ENCODE peak calls at places on chromosomes 16 and 17, in eight cellular contexts. One of them, this sample, is unnamed.

GRCh38 chr16:21637032-21637968 is 15.1 kb downstream of the IGSF6 start:
- DNase-seq in tibial artery: no peak
- DNase-seq in HFFc6: no peak
- DNase-seq in NCI-H1092: no peak
- DNase-seq in PC-3: no peak
- DNase-seq in ureter: no peak
- DNase-seq in mesothelial cell of epicardium: no peak
- DNase-seq in retina: no peak
- DNase-seq in this sample: no peak

GRCh38 chr16:28309811-28310311 is 17.5 kb downstream of the SBK1 start:
- DNase-seq in NCI-H1092: no peak
- DNase-seq in HFFc6: no peak
- DNase-seq in retina: no peak
- DNase-seq in ureter: no peak
- DNase-seq in PC-3: no peak
- DNase-seq in mesothelial cell of epicardium: no peak
- DNase-seq in tibial artery: no peak
- DNase-seq in this sample: no peak

GRCh38 chr16:58678716-58679115 is 5.9 kb downstream of the SLC38A7 start:
- DNase-seq in HFFc6: peak; percentile 71
- DNase-seq in ureter: no peak
- DNase-seq in retina: no peak
- DNase-seq in mesothelial cell of epicardium: no peak
- DNase-seq in PC-3: peak; percentile 44
- DNase-seq in tibial artery: no peak
- DNase-seq in NCI-H1092: no peak
- DNase-seq in this sample: no peak

GRCh38 chr17:19753661-19754463 is 5.8 kb upstream of the ALDH3A1 start:
- DNase-seq in tibial artery: peak; percentile 79
- DNase-seq in ureter: no peak
- DNase-seq in NCI-H1092: no peak
- DNase-seq in retina: no peak
- DNase-seq in HFFc6: no peak
- DNase-seq in PC-3: peak; percentile 88
- DNase-seq in mesothelial cell of epicardium: no peak
- DNase-seq in this sample: peak; percentile 56

GRCh38 chr17:16407911-16408588 is 7.3 kb upstream of the TRPV2 start:
- DNase-seq in retina: peak; percentile 50
- DNase-seq in tibial artery: peak; percentile 81
- DNase-seq in HFFc6: no peak
- DNase-seq in PC-3: peak; percentile 47
- DNase-seq in ureter: peak; percentile 77
- DNase-seq in mesothelial cell of epicardium: peak; percentile 66
- DNase-seq in NCI-H1092: peak; percentile 2
- DNase-seq in this sample: peak; percentile 87

GRCh38 chr17:74968361-74968780 is 4.2 kb downstream of the HID1 start:
- DNase-seq in PC-3: peak; percentile 87
- DNase-seq in NCI-H1092: no peak
- DNase-seq in tibial artery: no peak
- DNase-seq in HFFc6: no peak
- DNase-seq in mesothelial cell of epicardium: no peak
- DNase-seq in retina: no peak
- DNase-seq in ureter: peak; percentile 74
- DNase-seq in this sample: no peak

GRCh38 chr16:11586856-11587642 is at the start of gene LITAF:
- DNase-seq in tibial artery: peak; percentile 86
- DNase-seq in HFFc6: peak; percentile 11
- DNase-seq in retina: peak; percentile 76
- DNase-seq in ureter: peak; percentile 73
- DNase-seq in PC-3: peak; percentile 23
- DNase-seq in NCI-H1092: peak; percentile 31
- DNase-seq in mesothelial cell of epicardium: peak; percentile 37
- DNase-seq in this sample: peak; percentile 83

GRCh38 chr17:65365209-65365608 is 196.2 kb downstream of the AXIN2 start:
- DNase-seq in ureter: no peak
- DNase-seq in PC-3: no peak
- DNase-seq in NCI-H1092: no peak
- DNase-seq in HFFc6: no peak
- DNase-seq in retina: peak; percentile 61
- DNase-seq in mesothelial cell of epicardium: no peak
- DNase-seq in tibial artery: no peak
- DNase-seq in this sample: no peak

GRCh38 chr17:77502626-77503292 is 362.0 kb downstream of the SEC14L1 start:
- DNase-seq in NCI-H1092: no peak
- DNase-seq in tibial artery: peak; percentile 44
- DNase-seq in retina: no peak
- DNase-seq in mesothelial cell of epicardium: no peak
- DNase-seq in HFFc6: no peak
- DNase-seq in PC-3: no peak
- DNase-seq in ureter: no peak
- DNase-seq in this sample: peak; percentile 54

GRCh38 chr16:17452931-17453330 is 17.8 kb downstream of the XYLT1 start:
- DNase-seq in retina: no peak
- DNase-seq in HFFc6: peak; percentile 7
- DNase-seq in mesothelial cell of epicardium: no peak
- DNase-seq in tibial artery: no peak
- DNase-seq in PC-3: no peak
- DNase-seq in ureter: no peak
- DNase-seq in NCI-H1092: no peak
- DNase-seq in this sample: no peak

GRCh38 chr16:1992475-1993292 is 2.9 kb downstream of the SYNGR3 start:
- DNase-seq in tibial artery: no peak
- DNase-seq in HFFc6: no peak
- DNase-seq in mesothelial cell of epicardium: no peak
- DNase-seq in ureter: no peak
- DNase-seq in retina: peak; percentile 83
- DNase-seq in PC-3: no peak
- DNase-seq in NCI-H1092: no peak
- DNase-seq in this sample: no peak

GRCh38 chr17:80104956-80105375 is 3.6 kb downstream of the GAA start:
- DNase-seq in ureter: no peak
- DNase-seq in retina: no peak
- DNase-seq in PC-3: no peak
- DNase-seq in HFFc6: no peak
- DNase-seq in NCI-H1092: no peak
- DNase-seq in mesothelial cell of epicardium: peak; percentile 16
- DNase-seq in tibial artery: peak; percentile 46
- DNase-seq in this sample: peak; percentile 51

GRCh38 chr17:69060835-69061234 is at the start of gene ABCA9:
- DNase-seq in mesothelial cell of epicardium: no peak
- DNase-seq in NCI-H1092: no peak
- DNase-seq in PC-3: no peak
- DNase-seq in tibial artery: no peak
- DNase-seq in ureter: no peak
- DNase-seq in retina: peak; percentile 22
- DNase-seq in HFFc6: no peak
- DNase-seq in this sample: no peak

GRCh38 chr17:16953841-16954240 is 18.1 kb downstream of the TNFRSF13B start:
- DNase-seq in tibial artery: no peak
- DNase-seq in ureter: no peak
- DNase-seq in PC-3: no peak
- DNase-seq in NCI-H1092: no peak
- DNase-seq in mesothelial cell of epicardium: no peak
- DNase-seq in retina: no peak
- DNase-seq in HFFc6: no peak
- DNase-seq in this sample: no peak

GRCh38 chr17:78387982-78388941 is 9.8 kb downstream of the PGS1 start:
- DNase-seq in HFFc6: peak; percentile 22
- DNase-seq in ureter: no peak
- DNase-seq in PC-3: no peak
- DNase-seq in mesothelial cell of epicardium: no peak
- DNase-seq in tibial artery: no peak
- DNase-seq in retina: no peak
- DNase-seq in NCI-H1092: no peak
- DNase-seq in this sample: no peak

GRCh38 chr17:869067-869466 is 86.9 kb downstream of the MRM3 start:
- DNase-seq in mesothelial cell of epicardium: no peak
- DNase-seq in NCI-H1092: no peak
- DNase-seq in retina: no peak
- DNase-seq in tibial artery: peak; percentile 93
- DNase-seq in PC-3: no peak
- DNase-seq in ureter: peak; percentile 76
- DNase-seq in HFFc6: peak; percentile 76
- DNase-seq in this sample: peak; percentile 80

GRCh38 chr17:29292992-29293889 is 707 bp downstream of the NUFIP2 start:
- DNase-seq in HFFc6: peak; percentile 30
- DNase-seq in ureter: peak; percentile 67
- DNase-seq in mesothelial cell of epicardium: peak; percentile 51
- DNase-seq in tibial artery: peak; percentile 80
- DNase-seq in NCI-H1092: peak; percentile 54
- DNase-seq in PC-3: peak; percentile 27
- DNase-seq in retina: peak; percentile 82
- DNase-seq in this sample: peak; percentile 79

GRCh38 chr16:63292036-63292435 is 1255.8 kb upstream of the CDH8 start:
- DNase-seq in NCI-H1092: no peak
- DNase-seq in tibial artery: no peak
- DNase-seq in mesothelial cell of epicardium: no peak
- DNase-seq in ureter: no peak
- DNase-seq in PC-3: no peak
- DNase-seq in retina: no peak
- DNase-seq in HFFc6: no peak
- DNase-seq in this sample: no peak

GRCh38 chr17:31907342-31907975 is 6.0 kb upstream of the UTP6 start:
- DNase-seq in mesothelial cell of epicardium: peak; percentile 40
- DNase-seq in NCI-H1092: peak; percentile 24
- DNase-seq in PC-3: peak; percentile 28
- DNase-seq in tibial artery: peak; percentile 70
- DNase-seq in ureter: no peak
- DNase-seq in retina: no peak
- DNase-seq in HFFc6: peak; percentile 32
- DNase-seq in this sample: peak; percentile 76

GRCh38 chr16:80285089-80285488 is 255.7 kb upstream of the DYNLRB2 start:
- DNase-seq in tibial artery: no peak
- DNase-seq in HFFc6: peak; percentile 88
- DNase-seq in PC-3: no peak
- DNase-seq in NCI-H1092: no peak
- DNase-seq in ureter: no peak
- DNase-seq in retina: no peak
- DNase-seq in mesothelial cell of epicardium: no peak
- DNase-seq in this sample: no peak

GRCh38 chr16:57394444-57394843 is 10.1 kb upstream of the CCL17 start:
- DNase-seq in PC-3: peak; percentile 42
- DNase-seq in ureter: peak; percentile 87
- DNase-seq in mesothelial cell of epicardium: no peak
- DNase-seq in HFFc6: no peak
- DNase-seq in NCI-H1092: no peak
- DNase-seq in retina: no peak
- DNase-seq in tibial artery: no peak
- DNase-seq in this sample: no peak

GRCh38 chr17:59381716-59382570 is 50.5 kb downstream of the YPEL2 start:
- DNase-seq in retina: no peak
- DNase-seq in PC-3: no peak
- DNase-seq in ureter: no peak
- DNase-seq in NCI-H1092: peak; percentile 54
- DNase-seq in tibial artery: peak; percentile 88
- DNase-seq in HFFc6: no peak
- DNase-seq in mesothelial cell of epicardium: no peak
- DNase-seq in this sample: no peak

GRCh38 chr17:60160829-60161501 is 11.2 kb downstream of the CA4 start:
- DNase-seq in ureter: no peak
- DNase-seq in NCI-H1092: no peak
- DNase-seq in PC-3: no peak
- DNase-seq in mesothelial cell of epicardium: no peak
- DNase-seq in tibial artery: no peak
- DNase-seq in retina: peak; percentile 23
- DNase-seq in HFFc6: no peak
- DNase-seq in this sample: no peak

GRCh38 chr17:7074931-7075330 is 5.1 kb downstream of the CLEC10A start:
- DNase-seq in retina: no peak
- DNase-seq in HFFc6: no peak
- DNase-seq in mesothelial cell of epicardium: no peak
- DNase-seq in tibial artery: no peak
- DNase-seq in ureter: no peak
- DNase-seq in PC-3: no peak
- DNase-seq in NCI-H1092: no peak
- DNase-seq in this sample: no peak

GRCh38 chr17:28724500-28725165 is 1.4 kb downstream of the TLCD1 start:
- DNase-seq in ureter: no peak
- DNase-seq in HFFc6: no peak
- DNase-seq in tibial artery: no peak
- DNase-seq in NCI-H1092: no peak
- DNase-seq in PC-3: no peak
- DNase-seq in mesothelial cell of epicardium: no peak
- DNase-seq in retina: no peak
- DNase-seq in this sample: no peak

GRCh38 chr17:39921323-39921722 is 2.9 kb upstream of the GSDMB start:
- DNase-seq in ureter: no peak
- DNase-seq in HFFc6: no peak
- DNase-seq in retina: no peak
- DNase-seq in mesothelial cell of epicardium: no peak
- DNase-seq in PC-3: no peak
- DNase-seq in tibial artery: no peak
- DNase-seq in NCI-H1092: no peak
- DNase-seq in this sample: no peak

GRCh38 chr16:75053791-75054555 is 55.1 kb downstream of the ZNRF1 start:
- DNase-seq in ureter: peak; percentile 78
- DNase-seq in mesothelial cell of epicardium: no peak
- DNase-seq in retina: peak; percentile 28
- DNase-seq in HFFc6: no peak
- DNase-seq in tibial artery: no peak
- DNase-seq in NCI-H1092: peak; percentile 62
- DNase-seq in PC-3: peak; percentile 71
- DNase-seq in this sample: peak; percentile 78

GRCh38 chr16:8696880-8697279 is 22.5 kb downstream of the ABAT start:
- DNase-seq in PC-3: no peak
- DNase-seq in HFFc6: no peak
- DNase-seq in NCI-H1092: no peak
- DNase-seq in tibial artery: no peak
- DNase-seq in ureter: no peak
- DNase-seq in mesothelial cell of epicardium: no peak
- DNase-seq in retina: no peak
- DNase-seq in this sample: no peak

GRCh38 chr16:29302976-29303375 is 103.5 kb downstream of the NPIPB11 start:
- DNase-seq in NCI-H1092: no peak
- DNase-seq in PC-3: no peak
- DNase-seq in ureter: no peak
- DNase-seq in mesothelial cell of epicardium: no peak
- DNase-seq in tibial artery: no peak
- DNase-seq in retina: no peak
- DNase-seq in HFFc6: no peak
- DNase-seq in this sample: no peak

GRCh38 chr16:2061526-2061925 is 13.7 kb downstream of the TSC2 start:
- DNase-seq in ureter: no peak
- DNase-seq in retina: no peak
- DNase-seq in NCI-H1092: no peak
- DNase-seq in tibial artery: no peak
- DNase-seq in HFFc6: no peak
- DNase-seq in PC-3: no peak
- DNase-seq in mesothelial cell of epicardium: no peak
- DNase-seq in this sample: no peak

GRCh38 chr17:35315283-35315682 is 58.1 kb downstream of the SLFN11 start:
- DNase-seq in mesothelial cell of epicardium: no peak
- DNase-seq in ureter: no peak
- DNase-seq in retina: no peak
- DNase-seq in NCI-H1092: no peak
- DNase-seq in PC-3: peak; percentile 86
- DNase-seq in HFFc6: peak; percentile 88
- DNase-seq in tibial artery: no peak
- DNase-seq in this sample: no peak

GRCh38 chr17:64418506-64419339 is 28.1 kb upstream of the PECAM1 start:
- DNase-seq in HFFc6: peak; percentile 78
- DNase-seq in retina: peak; percentile 66
- DNase-seq in ureter: no peak
- DNase-seq in NCI-H1092: peak; percentile 42
- DNase-seq in tibial artery: no peak
- DNase-seq in PC-3: peak; percentile 87
- DNase-seq in mesothelial cell of epicardium: no peak
- DNase-seq in this sample: no peak

GRCh38 chr16:4356820-4357219 is 5.7 kb upstream of the PAM16 start:
- DNase-seq in PC-3: no peak
- DNase-seq in mesothelial cell of epicardium: no peak
- DNase-seq in tibial artery: no peak
- DNase-seq in retina: no peak
- DNase-seq in NCI-H1092: no peak
- DNase-seq in ureter: no peak
- DNase-seq in HFFc6: no peak
- DNase-seq in this sample: no peak

GRCh38 chr16:73605309-73605708 is 557.4 kb upstream of the ZFHX3 start:
- DNase-seq in HFFc6: no peak
- DNase-seq in ureter: no peak
- DNase-seq in tibial artery: no peak
- DNase-seq in retina: no peak
- DNase-seq in mesothelial cell of epicardium: no peak
- DNase-seq in NCI-H1092: no peak
- DNase-seq in PC-3: no peak
- DNase-seq in this sample: no peak